ENCODE peak calls at places on chromosome 21, in four cellular contexts. L, Q, R and C are unnamed samples.

GRCh38 chr21:33241846-33242245 is 12.1 kb downstream of the IFNAR2 start:
- DNase-seq in R (no peak), Q (no peak), L (no peak), C (no peak)

GRCh38 chr21:17612023-17612564 is 607 bp downstream of the BTG3 start:
- DNase-seq in Q (peak; percentile 66), L (peak; percentile 23), R (no peak), C (peak; percentile 71)

GRCh38 chr21:34560021-34560420 is 48.0 kb upstream of the KCNE1 start:
- DNase-seq in L (no peak), Q (no peak), R (no peak), C (no peak)

GRCh38 chr21:16588433-16588860 is 858.7 kb downstream of the USP25 start:
- DNase-seq in L (peak; percentile 74), R (no peak), Q (peak; percentile 76), C (peak; percentile 78)

GRCh38 chr21:35199733-35200015 is 150.6 kb upstream of the RUNX1 start:
- DNase-seq in Q (no peak), L (no peak), R (no peak), C (no peak)

GRCh38 chr21:29647353-29647781 is 292.4 kb downstream of the GRIK1 start:
- DNase-seq in L (no peak), Q (no peak), R (no peak), C (no peak)

GRCh38 chr21:34113842-34114241 is 40.5 kb downstream of the MRPS6 start:
- DNase-seq in Q (no peak), R (no peak), L (no peak), C (no peak)

GRCh38 chr21:44955141-44955802 is 15.4 kb downstream of the SLX9 start:
- DNase-seq in L (no peak), R (no peak), Q (no peak), C (no peak)

GRCh38 chr21:16194851-16195251 is 465.1 kb downstream of the USP25 start:
- DNase-seq in Q (no peak), L (peak; percentile 33), R (no peak), C (no peak)

GRCh38 chr21:16908087-16908486 is 604.8 kb upstream of the CXADR start:
- DNase-seq in L (peak; percentile 36), Q (no peak), R (peak; percentile 31), C (no peak)

GRCh38 chr21:34878501-34878900 is 170.6 kb downstream of the RUNX1 start:
- DNase-seq in R (no peak), Q (no peak), L (no peak), C (no peak)

GRCh38 chr21:35321322-35322200 is 272.5 kb upstream of the RUNX1 start:
- DNase-seq in L (no peak), R (no peak), Q (no peak), C (no peak)

GRCh38 chr21:26846036-26846931 is 1.1 kb upstream of the ADAMTS1 start:
- DNase-seq in Q (peak; percentile 76), R (no peak), L (peak; percentile 71), C (peak; percentile 90)

GRCh38 chr21:22855581-22855980 is 1857.4 kb downstream of the NCAM2 start:
- DNase-seq in R (no peak), Q (no peak), L (no peak), C (no peak)

GRCh38 chr21:35291963-35292627 is 243.0 kb upstream of the RUNX1 start:
- DNase-seq in R (no peak), Q (no peak), L (no peak), C (no peak)

GRCh38 chr21:45084121-45084520 is 9.7 kb downstream of the ADARB1 start:
- DNase-seq in R (no peak), L (no peak), Q (no peak), C (no peak)

GRCh38 chr21:19490481-19490880 is 1086.9 kb upstream of the TMPRSS15 start:
- DNase-seq in Q (no peak), L (no peak), R (no peak), C (no peak)

GRCh38 chr21:33951276-33952178 is 35.9 kb upstream of the ATP5PO start:
- DNase-seq in L (no peak), Q (no peak), R (no peak), C (no peak)

GRCh38 chr21:34020005-34020847 is 53.2 kb upstream of the MRPS6 start:
- DNase-seq in L (no peak), Q (no peak), R (no peak), C (no peak)

DNA sequence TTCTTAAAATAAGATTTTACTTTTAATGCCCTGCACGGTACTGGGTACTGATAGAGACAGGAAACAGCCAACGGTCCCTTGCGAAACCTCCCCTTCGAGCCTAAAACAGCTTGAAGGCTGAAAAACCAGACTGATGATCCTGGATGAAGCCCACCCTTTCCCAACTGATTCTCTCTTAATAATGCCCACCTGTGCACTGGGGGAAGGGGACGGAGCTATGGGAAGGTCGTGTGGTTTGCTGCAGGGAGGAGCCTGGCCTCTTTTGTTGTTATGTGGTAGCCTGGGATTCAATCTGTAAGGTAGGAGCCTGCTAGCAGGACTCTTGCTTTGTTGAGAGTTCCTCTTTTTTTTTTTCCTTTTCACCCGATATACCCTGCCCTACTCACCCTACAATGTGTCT is 25.6 kb downstream of the SAMSN1 start:
- DNase-seq in R (no peak), L (no peak), Q (no peak), C (no peak)
- H3K4me3 ChIP-seq in R (no peak overlapping the region), L (no peak overlapping the region), Q (no peak overlapping the region), C (no peak overlapping the region)

GRCh38 chr21:37220433-37220980 is 46.6 kb downstream of the VPS26C start:
- DNase-seq in R (peak; percentile 33), Q (peak; percentile 82), L (peak; percentile 20), C (no peak)
- TF ChIP-seq CTCF in R (no peak), Q (peak; percentile 25), L (no peak), C (no peak)

GRCh38 chr21:39630827-39631226 is 18.1 kb downstream of the B3GALT5 start:
- DNase-seq in L (no peak), Q (no peak), R (no peak), C (no peak)
- H3K4me3 ChIP-seq in L (no peak overlapping the region), Q (no peak overlapping the region), R (no peak overlapping the region), C (no peak overlapping the region)

DNA sequence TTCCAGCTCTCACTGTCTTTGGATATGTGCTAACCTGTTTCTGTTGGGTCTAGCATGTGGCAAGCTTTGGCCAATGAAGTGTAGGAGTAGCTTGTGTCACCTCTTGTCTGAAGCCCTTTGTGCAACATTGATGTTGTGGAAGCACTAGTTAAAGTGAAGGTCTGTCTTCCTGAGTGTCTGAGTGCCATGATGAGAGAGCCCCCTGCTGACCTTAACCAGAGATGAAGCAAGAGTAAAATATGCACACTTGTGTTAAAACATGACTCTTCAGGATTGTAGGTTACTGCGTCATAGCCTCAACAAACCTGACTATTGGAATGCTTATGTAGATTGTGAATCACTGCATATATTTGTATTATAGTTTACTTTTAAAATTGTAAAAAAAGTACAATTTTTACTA is 103.7 kb downstream of the NCAM2 start:
- DNase-seq in Q (peak; percentile 15), R (peak; percentile 27), L (no peak), C (peak; percentile 67)
- TF ChIP-seq CTCF in Q (peak; percentile 44), R (peak; percentile 44), L (no peak), C (peak; percentile 75)

DNA sequence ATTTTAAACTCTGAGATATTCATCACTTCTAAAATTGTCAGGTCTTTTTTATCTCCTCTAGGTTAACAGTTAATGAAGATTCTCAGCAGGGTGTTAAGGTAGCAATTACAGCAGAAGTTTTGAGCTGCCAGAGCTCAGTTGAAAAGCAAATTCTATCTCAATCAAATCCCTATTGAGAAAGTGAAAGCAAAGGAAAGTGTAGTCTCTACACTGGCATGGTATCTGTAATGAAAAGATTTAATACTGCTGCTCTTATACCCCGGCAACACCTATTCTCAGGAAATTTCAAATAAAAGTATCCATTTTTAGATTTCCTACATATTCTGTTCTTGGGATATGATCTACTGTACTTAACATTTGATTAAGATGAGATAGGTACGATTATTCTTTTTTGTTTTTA is 913.5 kb downstream of the MRPL39 start:
- DNase-seq in L (no peak), R (no peak), Q (no peak), C (no peak)
- H3K4me3 ChIP-seq in L (no peak overlapping the region), R (no peak overlapping the region), Q (no peak overlapping the region), C (no peak overlapping the region)

DNA sequence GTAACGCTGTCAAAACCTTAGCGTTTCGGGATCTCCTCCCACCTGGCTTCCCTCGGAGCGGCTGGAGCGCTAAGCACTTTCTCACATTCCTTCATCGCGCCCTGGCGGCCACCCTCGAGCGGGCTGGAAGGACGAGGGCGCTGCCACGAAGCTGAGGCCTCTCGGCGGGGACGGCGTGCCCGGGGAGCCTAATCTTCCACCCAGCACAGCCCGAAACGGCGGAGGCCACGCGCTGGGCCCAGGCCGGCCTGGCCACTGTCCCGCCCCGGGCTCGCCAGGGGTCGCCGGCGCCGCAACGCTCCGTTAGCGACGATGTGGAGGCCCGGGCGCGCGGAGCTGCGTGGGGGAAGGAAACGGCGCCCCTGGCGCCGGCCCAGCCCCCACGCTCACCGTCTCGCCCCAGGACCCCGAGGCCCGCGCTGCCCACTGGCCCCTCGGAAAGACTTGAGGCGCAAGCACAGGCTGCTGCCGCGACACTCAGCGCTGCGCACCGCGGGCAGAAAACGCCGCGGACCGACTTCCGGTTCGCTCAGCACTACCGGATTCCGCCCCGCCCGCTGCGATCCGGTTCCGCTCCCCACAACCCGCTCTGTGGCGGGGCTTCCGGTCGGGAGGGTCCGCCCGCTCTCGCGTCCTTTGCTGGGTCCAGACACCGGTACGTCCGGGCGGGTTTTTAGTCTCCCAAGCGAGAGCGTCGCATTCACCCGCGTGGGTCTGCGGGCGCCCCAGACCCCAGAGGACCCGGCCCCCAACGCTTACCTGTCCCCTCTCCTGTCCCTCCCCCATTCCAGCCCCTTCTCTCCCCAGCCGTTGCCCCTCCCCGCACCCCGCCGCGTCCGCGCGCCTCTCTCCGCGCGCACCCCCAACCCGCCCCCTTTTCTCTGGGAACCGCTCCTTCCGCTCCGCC is at the start of gene YBEY:
- DNase-seq in R (peak; percentile 79), Q (peak; percentile 98), L (peak; percentile 74), C (peak; percentile 95)
- TF ChIP-seq CTCF in R (peak; percentile 53), Q (peak; percentile 42), L (peak; percentile 56), C (peak; percentile 67)

DNA sequence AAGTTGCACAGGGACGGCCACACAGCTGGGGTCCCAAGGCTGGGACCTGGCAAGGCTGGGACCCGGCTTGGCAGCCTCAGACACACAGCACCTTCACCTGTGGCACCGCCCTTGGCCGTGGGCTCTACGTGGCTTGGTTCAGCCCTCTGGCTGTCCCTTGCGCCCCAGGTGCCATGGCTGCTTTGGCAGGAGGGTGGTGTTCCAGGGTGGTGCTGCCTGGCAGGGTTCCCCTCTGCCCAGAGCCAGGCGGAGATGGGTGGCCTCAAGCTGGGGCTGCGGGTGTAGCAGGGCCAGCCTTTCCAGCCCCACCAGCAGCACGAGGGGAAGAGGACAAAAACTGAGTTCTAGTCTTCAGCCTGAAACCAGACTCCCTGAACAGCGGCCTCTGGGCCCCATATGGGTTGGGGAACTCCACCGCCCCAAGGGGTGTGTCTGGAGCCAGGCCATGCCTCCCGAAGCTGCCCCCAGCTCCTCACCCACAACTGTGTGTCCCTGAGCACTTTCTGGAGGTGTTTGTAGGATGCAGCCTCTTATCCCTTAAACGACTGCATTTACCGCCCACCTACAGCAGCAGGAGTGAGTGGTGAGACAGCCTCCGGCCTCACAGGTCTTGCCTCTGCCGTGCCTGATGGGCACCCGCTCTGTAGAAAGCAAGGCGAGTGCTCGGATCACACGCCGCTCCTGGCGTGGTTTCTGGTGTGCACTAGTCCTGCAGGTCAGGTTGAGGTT is 92.3 kb downstream of the PDE9A start:
- DNase-seq in R (no peak), Q (no peak), L (no peak), C (no peak)
- H3K4me3 ChIP-seq in R (no peak overlapping the region), Q (no peak overlapping the region), L (no peak overlapping the region), C (no peak overlapping the region)